ENCODE peak calls at places on chromosomes 11 and 22, in seven cellular contexts. U is osteocyte, A is neural progenitor cell, O is germinal center, I is brain pericyte, C is BJ, S is HT-29. D is an unnamed sample.
A peak's percentile ranks its signal among the peaks of the same experiment; 100 is the strongest.

GRCh38 chr11:32884770-32885384 is 7.7 kb upstream of the QSER1 start:
- DNase-seq in U (no peak), A (no peak), O (no peak), I (no peak), C (no peak), S (peak; percentile 42), D (peak; percentile 22)

GRCh38 chr11:103581680-103582265 is 454.7 kb upstream of the DDI1 start:
- DNase-seq in U (no peak), A (peak; percentile 3), O (no peak), I (no peak), C (no peak), S (no peak), D (no peak)

GRCh38 chr11:104926771-104927470 is 28.7 kb upstream of the CASP12 start:
- DNase-seq in U (no peak), A (peak; percentile 43), O (no peak), I (no peak), C (no peak), S (no peak), D (no peak)

GRCh38 chr11:5983443-5983842 is 3.3 kb downstream of the OR52L1 start:
- DNase-seq in U (no peak), A (no peak), O (no peak), I (no peak), C (no peak), S (peak; percentile 5), D (no peak)

GRCh38 chr22:50085211-50085999 is at the start of gene MLC1:
- DNase-seq in U (no peak), A (no peak), O (no peak), I (no peak), C (peak; percentile 26), S (no peak), D (peak; percentile 55)

GRCh38 chr22:19059481-19060278 is 62.5 kb downstream of the DGCR2 start:
- DNase-seq in U (peak; percentile 69), A (no peak), O (no peak), I (no peak), C (no peak), S (no peak), D (no peak)

GRCh38 chr11:120208012-120208441 is 2.8 kb upstream of the OAF start:
- DNase-seq in U (no peak), A (no peak), O (no peak), I (no peak), C (no peak), S (no peak), D (peak; percentile 79)

GRCh38 chr11:27187848-27188621 is 147.4 kb downstream of the BBOX1 start:
- DNase-seq in U (no peak), A (no peak), O (no peak), I (no peak), C (no peak), S (peak; percentile 26), D (no peak)

GRCh38 chr11:2468363-2469240 is 23.8 kb downstream of the KCNQ1 start:
- DNase-seq in U (peak; percentile 67), A (no peak), O (no peak), I (no peak), C (no peak), S (no peak), D (no peak)

GRCh38 chr22:32949719-32950118 is 108.5 kb downstream of the SYN3 start:
- DNase-seq in U (no peak), A (no peak), O (no peak), I (no peak), C (no peak), S (no peak), D (peak; percentile 57)

GRCh38 chr22:27100789-27101188 is 443.4 kb downstream of the MIAT start:
- DNase-seq in U (peak; percentile 89), A (peak; percentile 88), O (no peak), I (no peak), C (no peak), S (no peak), D (peak; percentile 64)

GRCh38 chr11:78860720-78861422 is 286.2 kb upstream of the NARS2 start:
- DNase-seq in U (no peak), A (peak; percentile 65), O (no peak), I (no peak), C (no peak), S (peak; percentile 15), D (peak; percentile 28)

GRCh38 chr22:39254789-39255298 is 10.1 kb upstream of the PDGFB start:
- DNase-seq in U (no peak), A (no peak), O (no peak), I (no peak), C (no peak), S (no peak), D (peak; percentile 45)

GRCh38 chr11:118152020-118152551 is 537 bp downstream of the SCN4B start:
- DNase-seq in U (no peak), A (no peak), O (no peak), I (no peak), C (no peak), S (no peak), D (no peak)

GRCh38 chr11:86003654-86004053 is 65.2 kb downstream of the PICALM start:
- DNase-seq in U (no peak), A (no peak), O (no peak), I (no peak), C (no peak), S (no peak), D (no peak)

GRCh38 chr11:93000511-93001476 is 31.3 kb downstream of the MTNR1B start:
- DNase-seq in U (no peak), A (no peak), O (no peak), I (no peak), C (peak; percentile 63), S (peak; percentile 51), D (peak; percentile 74)

GRCh38 chr22:23257889-23258825 is 77.8 kb downstream of the BCR start:
- DNase-seq in U (no peak), A (no peak), O (no peak), I (no peak), C (no peak), S (no peak), D (no peak)

GRCh38 chr11:47443028-47443700 is 5.8 kb downstream of the RAPSN start:
- DNase-seq in U (no peak), A (no peak), O (no peak), I (no peak), C (no peak), S (peak; percentile 60), D (no peak)

GRCh38 chr22:50399751-50400331 is 56.7 kb downstream of the PPP6R2 start:
- DNase-seq in U (no peak), A (peak; percentile 75), O (no peak), I (no peak), C (peak; percentile 1), S (peak; percentile 5), D (peak; percentile 13)

GRCh38 chr22:48595511-48595905 is 1232.2 kb downstream of the BRD1 start:
- DNase-seq in U (no peak), A (no peak), O (no peak), I (no peak), C (no peak), S (no peak), D (no peak)

GRCh38 chr22:40009953-40010751 is 15.4 kb downstream of the FAM83F start:
- DNase-seq in U (no peak), A (no peak), O (no peak), I (no peak), C (no peak), S (no peak), D (no peak)

GRCh38 chr11:10625281-10625981 is 57.0 kb upstream of the LYVE1 start:
- DNase-seq in U (no peak), A (no peak), O (no peak), I (no peak), C (no peak), S (no peak), D (no peak)

GRCh38 chr11:118618115-118618990 is 10.9 kb downstream of the PHLDB1 start:
- DNase-seq in U (no peak), A (peak; percentile 14), O (no peak), I (no peak), C (peak; percentile 83), S (peak; percentile 86), D (peak; percentile 95)

GRCh38 chr11:3840870-3841425 is at the start of gene RHOG:
- DNase-seq in U (peak; percentile 90), A (no peak), O (peak; percentile 91), I (no peak), C (no peak), S (peak; percentile 72), D (peak; percentile 87)

GRCh38 chr11:132379540-132379939 is 1009.1 kb downstream of the NTM start:
- DNase-seq in U (no peak), A (no peak), O (no peak), I (no peak), C (no peak), S (no peak), D (no peak)

GRCh38 chr11:103091024-103091423 is 936 bp downstream of the DCUN1D5 start:
- DNase-seq in U (no peak), A (peak; percentile 16), O (no peak), I (no peak), C (no peak), S (peak; percentile 54), D (peak; percentile 22)

GRCh38 chr22:41324818-41325528 is 23.6 kb downstream of the ZC3H7B start:
- DNase-seq in U (no peak), A (no peak), O (no peak), I (no peak), C (no peak), S (no peak), D (no peak)

GRCh38 chr22:35648066-35649025 is at the start of gene APOL6:
- DNase-seq in U (peak; percentile 77), A (peak; percentile 34), O (peak; percentile 75), I (no peak), C (no peak), S (peak; percentile 74), D (peak; percentile 95)

GRCh38 chr11:70432580-70432979 is 34.3 kb downstream of the CTTN start:
- DNase-seq in U (no peak), A (no peak), O (no peak), I (no peak), C (no peak), S (no peak), D (no peak)

GRCh38 chr22:42158456-42159132 is 28.0 kb upstream of the CYP2D6 start:
- DNase-seq in U (no peak), A (no peak), O (no peak), I (no peak), C (no peak), S (no peak), D (no peak)

GRCh38 chr22:17964153-17964552 is 60.2 kb downstream of the MICAL3 start:
- DNase-seq in U (no peak), A (peak; percentile 54), O (no peak), I (no peak), C (no peak), S (no peak), D (no peak)

GRCh38 chr11:93279911-93280347 is 50.6 kb upstream of the DEUP1 start:
- DNase-seq in U (no peak), A (no peak), O (no peak), I (no peak), C (no peak), S (no peak), D (no peak)

GRCh38 chr11:19576054-19576453 is 136.6 kb upstream of the NAV2 start:
- DNase-seq in U (no peak), A (no peak), O (no peak), I (no peak), C (no peak), S (no peak), D (no peak)